ENCODE peak calls at places on chromosomes 1 and 21, in six cellular contexts. D is right cardiac atrium, V is HAP-1, K is tibial nerve, Y is HCT116, P is right lobe of liver. Q is an unnamed sample.

GRCh38 chr1:111904478-111905218 is 84.8 kb downstream of the KCND3 start:
- DNase-seq in V (no peak), D (peak; percentile 54), K (no peak), P (no peak), Y (no peak), Q (no peak)

GRCh38 chr1:157856538-157856937 is 14.9 kb upstream of the CD5L start:
- DNase-seq in P (no peak), V (no peak), Y (no peak), K (no peak), D (no peak), Q (no peak)

GRCh38 chr1:244046907-244047738 is 4.0 kb upstream of the ZBTB18 start:
- DNase-seq in K (no peak), P (no peak), V (no peak), Y (no peak), D (no peak), Q (no peak)

GRCh38 chr1:92536593-92537332 is 50.0 kb upstream of the GFI1 start:
- DNase-seq in Y (no peak), D (no peak), P (no peak), K (no peak), V (no peak), Q (peak; percentile 4)

GRCh38 chr1:169019419-169020058 is 87.0 kb upstream of the ATP1B1 start:
- DNase-seq in K (no peak), V (no peak), P (no peak), D (no peak), Y (no peak), Q (no peak)

GRCh38 chr1:41626616-41627375 is 142.3 kb upstream of the EDN2 start:
- DNase-seq in K (no peak), P (no peak), V (no peak), Y (peak; percentile 19), D (no peak), Q (no peak)

GRCh38 chr1:156414440-156415064 is 45.5 kb downstream of the RHBG start:
- DNase-seq in Y (no peak), D (no peak), P (no peak), V (peak; percentile 67), K (no peak), Q (no peak)

GRCh38 chr21:14114251-14114650 is 96.5 kb downstream of the LIPI start:
- DNase-seq in V (no peak), D (no peak), P (no peak), Y (no peak), K (no peak), Q (no peak)

GRCh38 chr1:107897428-107898339 is 67.3 kb downstream of the VAV3 start:
- DNase-seq in K (no peak), D (no peak), P (no peak), V (no peak), Y (no peak), Q (no peak)

GRCh38 chr1:65946960-65947359 is 154.3 kb downstream of the PDE4B start:
- DNase-seq in K (no peak), D (no peak), P (no peak), V (no peak), Y (no peak), Q (no peak)

GRCh38 chr1:177256153-177256814 is 85.5 kb downstream of the BRINP2 start:
- DNase-seq in P (peak; percentile 71), K (peak; percentile 17), Y (no peak), D (peak; percentile 79), V (peak; percentile 69), Q (peak; percentile 97)

GRCh38 chr1:203323587-203323986 is 18.3 kb downstream of the BTG2 start:
- DNase-seq in K (no peak), V (no peak), P (no peak), Y (no peak), D (no peak), Q (no peak)

GRCh38 chr21:45030637-45031218 is 43.7 kb upstream of the ADARB1 start:
- DNase-seq in K (no peak), P (no peak), V (no peak), D (peak; percentile 71), Y (no peak), Q (peak; percentile 54)

GRCh38 chr1:70360321-70360720 is 5.8 kb upstream of the ANKRD13C start:
- DNase-seq in D (no peak), V (peak; percentile 28), P (no peak), K (no peak), Y (no peak), Q (no peak)

GRCh38 chr1:197285526-197286217 is 17.6 kb downstream of the CRB1 start:
- DNase-seq in P (no peak), K (no peak), Y (no peak), D (no peak), V (no peak), Q (no peak)

GRCh38 chr1:119008483-119009299 is 20.5 kb upstream of the TBX15 start:
- DNase-seq in P (no peak), V (peak; percentile 59), K (peak; percentile 60), Y (peak; percentile 7), D (no peak), Q (no peak)

GRCh38 chr1:220485791-220486190 is 42.1 kb upstream of the MARK1 start:
- DNase-seq in D (no peak), K (no peak), P (no peak), V (no peak), Y (no peak), Q (no peak)

GRCh38 chr1:117732065-117732789 is 126.4 kb downstream of the TENT5C start:
- DNase-seq in D (no peak), K (no peak), P (no peak), Y (no peak), V (no peak), Q (no peak)

GRCh38 chr1:151457911-151458882 is 1.1 kb downstream of the POGZ start:
- DNase-seq in K (peak; percentile 53), P (peak; percentile 77), V (peak; percentile 76), D (peak; percentile 91), Y (peak; percentile 61), Q (peak; percentile 68)

GRCh38 chr1:108643492-108644333 is 17.2 kb downstream of the HENMT1 start:
- DNase-seq in P (no peak), V (peak; percentile 56), Y (peak; percentile 15), D (no peak), K (peak; percentile 82), Q (peak; percentile 51)

GRCh38 chr1:167756760-167757405 is 35.1 kb downstream of the MPZL1 start:
- DNase-seq in D (peak; percentile 54), P (no peak), V (no peak), Y (no peak), K (no peak), Q (no peak)

GRCh38 chr1:200983035-200983561 is 40.4 kb downstream of the KIF21B start:
- DNase-seq in V (no peak), Y (no peak), D (no peak), K (no peak), P (no peak), Q (no peak)

GRCh38 chr1:234932506-234932905 is 196.1 kb downstream of the TOMM20 start:
- DNase-seq in V (no peak), P (no peak), K (no peak), Y (no peak), D (no peak), Q (no peak)

GRCh38 chr1:7783178-7783711 is 846 bp upstream of the PER3 start:
- DNase-seq in V (peak; percentile 86), D (peak; percentile 94), Y (no peak), P (peak; percentile 91), K (peak; percentile 43), Q (no peak)

DNA sequence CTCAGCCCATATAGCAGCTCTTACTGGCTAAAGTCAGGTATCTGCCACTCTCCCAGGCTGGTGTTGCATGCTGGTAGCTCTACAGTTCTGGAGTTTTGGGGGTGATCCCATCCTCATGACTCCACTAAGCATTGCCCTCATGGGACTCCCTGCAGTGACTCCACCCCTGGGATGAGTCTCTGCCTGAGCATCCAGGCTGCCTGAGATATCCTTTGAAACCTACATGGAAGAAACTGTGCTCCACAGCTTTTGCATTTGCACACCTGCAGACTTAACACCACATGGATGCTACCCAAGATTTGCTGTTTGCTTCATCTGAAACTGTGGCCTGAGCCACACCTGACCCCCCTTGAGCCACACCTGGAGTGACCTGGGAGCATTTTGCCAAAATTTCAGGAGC is 226.4 kb downstream of the C1orf94 start:
- DNase-seq in V (no peak), Y (no peak), D (no peak), K (no peak), P (no peak), Q (no peak)
- H3K4me3 ChIP-seq in V (no peak overlapping the region), Y (no peak overlapping the region), D (no peak overlapping the region), K (no peak overlapping the region), P (no peak overlapping the region), Q (no peak overlapping the region)

GRCh38 chr1:230423936-230424335 is 2.2 kb downstream of the PGBD5 start:
- DNase-seq in D (no peak), Y (no peak), K (no peak), P (no peak), V (no peak), Q (no peak)
- H3K4me3 ChIP-seq in D (no peak overlapping the region), Y (no peak overlapping the region), K (no peak overlapping the region), P (no peak overlapping the region), V (no peak overlapping the region), Q (peak overlapping the region; percentile 51)

DNA sequence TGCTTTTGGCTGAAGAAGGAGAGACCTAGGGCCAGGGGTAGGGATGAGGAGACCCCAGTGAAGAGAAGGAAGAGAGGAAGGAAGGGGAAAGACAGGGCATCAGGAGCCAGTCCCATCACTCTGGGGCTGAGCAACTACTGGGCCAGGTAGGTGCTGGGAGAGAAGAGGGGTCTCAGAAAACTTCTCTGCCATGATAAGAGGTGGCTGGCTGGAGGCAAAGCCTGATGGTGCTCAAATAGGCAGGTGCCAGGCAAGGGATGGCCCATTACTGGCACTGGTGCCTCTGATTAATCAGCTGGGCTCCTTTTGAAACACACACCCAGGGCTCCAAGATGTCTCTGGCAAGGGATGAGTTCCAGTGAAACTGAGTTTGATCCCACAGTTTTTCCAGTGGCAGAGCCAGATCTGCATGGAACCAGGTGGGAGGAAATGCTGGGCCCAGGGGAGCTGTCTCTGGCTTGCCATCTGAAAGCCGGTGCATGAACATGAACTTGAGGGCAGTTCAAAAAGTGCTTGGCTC is 2.8 kb downstream of the CSF1 start:
- DNase-seq in P (no peak), Y (no peak), V (no peak), D (no peak), K (no peak), Q (no peak)
- H3K4me3 ChIP-seq in P (no peak overlapping the region), Y (no peak overlapping the region), V (no peak overlapping the region), D (peak overlapping the region; percentile 86), K (no peak overlapping the region), Q (peak overlapping the region; percentile 83)

GRCh38 chr21:37788503-37788902 is 127.8 kb downstream of the KCNJ6 start:
- DNase-seq in P (no peak), D (no peak), K (no peak), V (no peak), Y (no peak), Q (no peak)

GRCh38 chr21:37793660-37794059 is 122.6 kb downstream of the KCNJ6 start:
- DNase-seq in K (no peak), D (no peak), P (no peak), V (no peak), Y (no peak), Q (no peak)

GRCh38 chr21:37790905-37791304 is 125.4 kb downstream of the KCNJ6 start:
- DNase-seq in K (no peak), P (no peak), V (no peak), Y (no peak), D (no peak), Q (no peak)

GRCh38 chr21:37796011-37796410 is 120.2 kb downstream of the KCNJ6 start:
- DNase-seq in V (no peak), Y (no peak), P (no peak), K (no peak), D (no peak), Q (no peak)

DNA sequence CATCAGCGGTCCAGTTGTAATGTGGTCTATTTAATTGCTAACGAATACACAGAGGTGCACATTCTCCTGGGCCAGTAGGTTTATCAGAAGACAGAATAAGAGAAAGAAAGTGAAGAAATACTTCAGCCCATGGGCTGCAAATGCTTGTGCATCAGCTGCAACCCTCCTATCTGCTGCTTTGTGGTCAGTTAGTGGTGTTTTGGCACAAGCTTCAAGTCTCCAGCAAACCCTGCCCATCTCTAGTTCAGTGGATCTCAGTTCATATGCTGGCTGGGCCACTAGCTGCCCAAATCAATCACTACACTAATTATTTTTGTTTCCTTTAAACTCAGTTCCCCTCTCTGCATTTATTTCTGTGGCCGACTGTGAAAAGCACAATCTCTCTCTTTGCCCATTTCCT is 124.2 kb downstream of the KCNJ6 start:
- DNase-seq in P (no peak), K (no peak), D (no peak), Y (no peak), V (no peak), Q (peak; percentile 26)
- H3K4me3 ChIP-seq in P (no peak overlapping the region), K (no peak overlapping the region), D (no peak overlapping the region), Y (no peak overlapping the region), V (no peak overlapping the region), Q (no peak overlapping the region)

Q was measured in skeletal muscle cell.